ENCODE peak calls at places on chromosomes 11 and 22, in four cellular contexts. D is psoas muscle; C is activated CD8-positive, alpha-beta T cell treated with anti-CD3 and anti-CD28 coated beads, Interleukin-2, amount 10 ng/mL, durations not matched to agents 7 days and 5 days; V is posterior cingulate gyrus. Y is an unnamed sample.

GRCh38 chr11:68690671-68691401 is 6.5 kb downstream of the GAL start:
- DNase-seq in C (peak; percentile 75), V (no peak), D (no peak), Y (no peak)

GRCh38 chr11:123630126-123630531 is 24.3 kb downstream of the SCN3B start:
- DNase-seq in C (no peak), V (no peak), D (no peak), Y (no peak)

GRCh38 chr11:131737357-131737756 is 366.9 kb downstream of the NTM start:
- DNase-seq in C (no peak), V (no peak), D (no peak), Y (no peak)

GRCh38 chr11:61049066-61049382 is 53.3 kb upstream of the CD5 start:
- DNase-seq in C (no peak), V (no peak), D (no peak), Y (no peak)

GRCh38 chr11:128928400-128928799 is 14.3 kb downstream of the TP53AIP1 start:
- DNase-seq in D (no peak), V (no peak), C (peak; percentile 39), Y (no peak)

GRCh38 chr11:64448599-64449380 is 89.8 kb downstream of the RPS6KA4 start:
- DNase-seq in V (peak; percentile 82), C (peak; percentile 78), D (peak; percentile 81), Y (peak; percentile 73)

GRCh38 chr11:26730711-26731460 is 9.0 kb upstream of the SLC5A12 start:
- DNase-seq in C (no peak), V (no peak), D (no peak), Y (no peak)

GRCh38 chr11:108224908-108225786 is 2.3 kb downstream of the ATM start:
- DNase-seq in D (no peak), C (peak; percentile 47), V (no peak), Y (no peak)

GRCh38 chr11:81644239-81644840 is 1089.3 kb downstream of the FAM181B start:
- DNase-seq in C (peak; percentile 29), D (no peak), V (no peak), Y (no peak)

GRCh38 chr11:57444362-57445074 is 15.8 kb upstream of the RTN4RL2 start:
- DNase-seq in V (no peak), D (no peak), C (no peak), Y (no peak)

GRCh38 chr11:132054822-132055221 is 684.4 kb downstream of the NTM start:
- DNase-seq in C (no peak), V (no peak), D (no peak), Y (no peak)

GRCh38 chr11:114059278-114059983 is at the start of gene ZBTB16:
- DNase-seq in V (peak; percentile 83), D (peak; percentile 90), C (peak; percentile 70), Y (peak; percentile 92)

GRCh38 chr22:31342389-31343125 is 3.6 kb downstream of the PATZ1 start:
- DNase-seq in C (no peak), V (no peak), D (no peak), Y (no peak)

GRCh38 chr11:35236667-35237003 is 97.7 kb downstream of the CD44 start:
- DNase-seq in D (no peak), C (peak; percentile 30), V (no peak), Y (no peak)

GRCh38 chr11:133937015-133937414 is 19.8 kb downstream of the IGSF9B start:
- DNase-seq in D (no peak), C (no peak), V (no peak), Y (no peak)

GRCh38 chr11:67260406-67260805 is 5.9 kb upstream of the GRK2 start:
- DNase-seq in C (no peak), V (no peak), D (no peak), Y (peak; percentile 35)

GRCh38 chr11:111379500-111380136 is 543 bp upstream of the POU2AF1 start:
- DNase-seq in D (no peak), V (no peak), C (no peak), Y (no peak)

GRCh38 chr11:17354070-17354924 is 2.7 kb downstream of the NCR3LG1 start:
- DNase-seq in C (peak; percentile 85), D (no peak), V (peak; percentile 54), Y (peak; percentile 78)

GRCh38 chr11:9231848-9232177 is 33.3 kb downstream of the DENND5A start:
- DNase-seq in D (no peak), C (peak; percentile 35), V (no peak), Y (no peak)

GRCh38 chr22:38243007-38243775 is 29.6 kb downstream of the TMEM184B start:
- DNase-seq in V (no peak), C (no peak), D (no peak), Y (no peak)

GRCh38 chr22:45777852-45778172 is 106.2 kb downstream of the ATXN10 start:
- DNase-seq in V (no peak), C (no peak), D (no peak), Y (no peak)

GRCh38 chr11:40170076-40170475 is 1289.4 kb downstream of the LRRC4C start:
- DNase-seq in C (no peak), V (no peak), D (no peak), Y (no peak)

GRCh38 chr22:47665151-47665550 is 902.7 kb downstream of the TBC1D22A start:
- DNase-seq in D (no peak), C (no peak), V (no peak), Y (no peak)

GRCh38 chr11:61162092-61162935 is 1.1 kb upstream of the VPS37C start:
- DNase-seq in C (no peak), V (peak; percentile 62), D (no peak), Y (peak; percentile 57)

GRCh38 chr11:14503023-14503422 is 3.4 kb upstream of the COPB1 start:
- DNase-seq in V (no peak), C (no peak), D (no peak), Y (no peak)

Y was measured in dorsolateral prefrontal cortex.